ENCODE peak calls at places on chromosomes 1 and 21, in seven cellular contexts. O is heart left ventricle; P is IMR-90; G is PC-9; L is GM23248; W is right cardiac atrium; B is naive thymus-derived CD4-positive, alpha-beta T cell. H is an unnamed sample. For H3K4me1, the result is how much of the 10 kb centered on the place peaks cover.

GRCh38 chr1:167465751-167466150 is 52.6 kb downstream of the CD247 start:
- DNase-seq in O (no peak), P (no peak), G (no peak), L (no peak), W (no peak), B (no peak), H (no peak)

GRCh38 chr1:234624718-234625117 is 14.7 kb upstream of the IRF2BP2 start:
- DNase-seq in O (no peak), P (no peak), G (no peak), L (peak), W (no peak), B (no peak), H (no peak)

GRCh38 chr21:45080639-45081414 is 6.4 kb downstream of the ADARB1 start:
- DNase-seq in O (no peak), P (peak), G (no peak), L (peak), W (peak), B (no peak), H (peak)

GRCh38 chr1:91400133-91400725 is 4.4 kb downstream of the HFM1 start:
- DNase-seq in O (no peak), P (no peak), G (no peak), L (peak), W (peak), B (no peak), H (no peak)

GRCh38 chr1:1397839-1398523 is 1.2 kb downstream of the CCNL2 start:
- DNase-seq in O (no peak), P (peak), G (no peak), L (peak), W (peak), B (no peak), H (peak)

GRCh38 chr1:57017717-57018116 is 51.9 kb upstream of the C8B start:
- DNase-seq in O (no peak), P (no peak), G (no peak), L (peak), W (no peak), B (no peak), H (no peak)

GRCh38 chr1:247332215-247332900 is 691 bp upstream of the ZNF496 start:
- DNase-seq in O (peak), P (peak), G (no peak), L (peak), W (peak), B (peak), H (peak)

GRCh38 chr1:67850611-67851075 is 17.4 kb upstream of the GNG12 start:
- DNase-seq in O (peak), P (peak), G (peak), L (peak), W (peak), B (no peak), H (peak)

GRCh38 chr1:111707906-111708305 is 31.3 kb downstream of the INKA2 start:
- DNase-seq in O (no peak), P (peak), G (no peak), L (no peak), W (no peak), B (no peak), H (peak)

GRCh38 chr1:31335007-31335406 is 37.9 kb downstream of the FABP3 start:
- DNase-seq in O (no peak), P (peak), G (no peak), L (peak), W (no peak), B (no peak), H (peak)

GRCh38 chr21:33411949-33412430 is 8.8 kb downstream of the IFNGR2 start:
- DNase-seq in O (no peak), P (no peak), G (no peak), L (no peak), W (no peak), B (no peak), H (no peak)

GRCh38 chr1:24959623-24959975 is 29.5 kb upstream of the RUNX3 start:
- DNase-seq in O (no peak), P (no peak), G (no peak), L (no peak), W (no peak), B (no peak), H (no peak)

GRCh38 chr1:24958766-24959622 is 28.9 kb upstream of the RUNX3 start:
- DNase-seq in O (no peak), P (no peak), G (no peak), L (no peak), W (no peak), B (no peak), H (no peak)

GRCh38 chr1:24960071-24960801 is 30.2 kb upstream of the RUNX3 start:
- DNase-seq in O (no peak), P (no peak), G (no peak), L (no peak), W (no peak), B (no peak), H (no peak)

GRCh38 chr1:24957016-24957807 is 27.1 kb upstream of the RUNX3 start:
- DNase-seq in O (no peak), P (no peak), G (no peak), L (no peak), W (no peak), B (no peak), H (no peak)

GRCh38 chr1:24957808-24958752 is 28.0 kb upstream of the RUNX3 start:
- DNase-seq in O (no peak), P (no peak), G (no peak), L (no peak), W (no peak), B (no peak), H (no peak)
- H3K4me1 ChIP-seq in O (under half), P (under half), G (under half), L (under half), W (under half), B (under half), H (under half)

DNA sequence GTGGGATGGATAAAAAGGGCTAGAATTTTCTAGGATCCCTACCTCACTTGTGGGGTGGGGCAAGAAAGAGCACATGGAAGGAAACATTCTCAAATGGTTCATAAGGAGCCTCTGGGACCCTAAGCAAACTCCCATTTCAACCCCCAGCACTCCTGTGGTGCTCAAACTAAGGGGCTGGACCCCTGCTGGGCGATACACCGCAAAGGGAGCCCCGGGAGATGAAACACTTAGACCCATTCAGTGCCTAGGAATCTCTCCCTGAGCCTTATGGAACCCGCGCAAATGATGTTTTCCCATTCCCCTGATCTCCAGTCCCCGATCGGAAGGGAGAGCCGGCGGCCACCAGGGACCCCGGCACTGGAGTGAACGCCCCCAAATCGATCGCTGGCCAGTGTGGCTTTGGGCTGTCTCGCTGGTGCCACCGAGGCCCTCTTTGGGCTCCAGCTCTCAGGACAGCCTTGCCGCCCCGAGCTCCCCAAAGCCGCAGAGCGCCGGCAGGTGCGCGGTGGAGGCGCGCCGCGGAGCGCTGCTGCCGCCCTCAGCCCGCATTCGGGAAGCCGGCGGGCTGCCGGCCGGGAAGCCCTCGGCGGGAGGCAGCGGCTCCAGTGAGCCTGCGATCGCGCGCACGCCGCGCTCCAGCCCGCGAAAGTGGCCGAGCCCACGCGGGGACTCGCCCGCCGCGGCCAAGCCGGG is 1.2 kb downstream of the PLXNA2 start:
- DNase-seq in O (no peak), P (no peak), G (no peak), L (peak), W (no peak), B (peak), H (peak)
- H3K4me3 ChIP-seq in O (peak), P (peak), G (peak), L (peak), W (peak), B (peak), H (peak)

GRCh38 chr1:226708342-226708780 is 30.7 kb downstream of the ITPKB start:
- DNase-seq in O (no peak), P (peak), G (no peak), L (peak), W (no peak), B (no peak), H (peak)

GRCh38 chr1:226709942-226710341 is 29.1 kb downstream of the ITPKB start:
- DNase-seq in O (no peak), P (no peak), G (no peak), L (no peak), W (no peak), B (no peak), H (no peak)

GRCh38 chr1:226704169-226704921 is 34.7 kb downstream of the ITPKB start:
- DNase-seq in O (no peak), P (no peak), G (no peak), L (no peak), W (no peak), B (no peak), H (no peak)

GRCh38 chr1:226708967-226709396 is 30.1 kb downstream of the ITPKB start:
- DNase-seq in O (no peak), P (peak), G (no peak), L (peak), W (no peak), B (no peak), H (no peak)

DNA sequence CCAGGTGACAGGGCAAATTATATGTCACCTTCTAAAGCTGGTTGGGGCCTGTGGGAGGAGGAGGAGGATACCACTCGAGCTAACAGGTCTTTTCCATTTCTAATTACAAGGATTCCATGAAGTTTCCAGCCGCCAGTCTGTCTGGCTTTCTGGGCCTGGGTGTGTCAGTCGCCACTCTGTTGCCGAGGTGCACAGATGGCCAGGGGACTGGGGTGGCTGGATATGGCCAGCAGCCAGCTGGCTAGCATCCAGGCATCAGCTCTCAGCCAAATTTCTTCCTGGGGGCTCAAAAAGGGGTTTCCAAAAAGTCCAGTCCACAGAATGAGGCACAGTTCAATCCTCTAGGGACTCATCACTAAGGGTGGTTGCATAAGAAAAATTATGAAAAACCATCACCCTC is 32.4 kb downstream of the ITPKB start:
- DNase-seq in O (no peak), P (no peak), G (no peak), L (no peak), W (no peak), B (no peak), H (no peak)
- H3K4me1 ChIP-seq in O (under half), P (under half), G (under half), L (under half), W (under half), B (under half), H (under half)

DNA sequence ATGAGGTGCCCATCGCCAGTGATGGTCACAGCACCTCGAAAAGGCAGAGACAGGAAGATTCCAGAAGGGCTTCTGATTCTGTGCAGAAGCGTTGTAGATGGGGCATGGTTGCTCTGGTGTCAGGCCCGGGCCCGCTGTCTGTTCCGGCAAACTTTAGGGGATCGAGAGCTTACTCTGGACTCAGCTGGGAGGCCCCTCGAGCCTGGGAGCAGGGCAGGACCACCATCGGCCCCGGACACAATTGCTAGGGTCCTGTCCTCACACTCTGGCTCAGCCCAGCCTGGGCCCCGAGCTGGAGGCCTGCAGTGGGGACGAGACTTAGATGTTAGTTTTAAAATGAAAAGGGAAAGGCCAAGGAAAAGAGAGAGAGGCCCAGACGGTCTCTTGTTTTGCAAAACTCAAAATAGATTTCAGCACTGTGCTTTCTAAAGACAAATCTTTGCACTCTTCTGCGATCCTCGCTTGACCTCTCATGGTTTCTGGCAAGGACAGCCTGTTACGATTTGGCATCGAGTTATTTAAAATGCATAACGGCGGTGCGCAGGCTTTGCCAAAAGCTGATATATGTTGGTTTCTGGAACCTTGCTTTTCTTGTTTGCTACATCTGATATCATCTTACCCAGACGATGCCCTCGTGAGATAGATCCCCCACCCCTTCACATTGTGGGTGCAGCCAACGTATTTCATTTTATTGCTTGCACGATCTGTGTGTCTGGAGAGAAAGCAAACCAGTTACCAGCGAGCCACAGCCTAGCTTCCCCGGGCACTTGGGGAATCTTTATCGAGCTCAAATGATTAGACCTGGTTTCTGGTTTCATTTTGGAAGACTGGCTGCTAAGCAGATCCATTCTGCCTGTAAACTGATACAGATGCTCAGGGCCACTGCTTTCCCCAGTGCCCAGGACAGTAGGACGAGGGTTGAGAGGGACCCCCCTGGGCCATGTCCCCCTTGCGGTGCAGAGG is 58.0 kb downstream of the PRDM16 start:
- DNase-seq in O (no peak), P (no peak), G (no peak), L (no peak), W (no peak), B (no peak), H (peak)
- H3K4me3 ChIP-seq in O (no peak), P (no peak), G (no peak), L (no peak), W (no peak), B (no peak), H (peak)

GRCh38 chr1:107277022-107277421 is 136.2 kb downstream of the NTNG1 start:
- DNase-seq in O (no peak), P (peak), G (no peak), L (peak), W (no peak), B (no peak), H (peak)
- H3K4me1 ChIP-seq in O (under half), P (under half), G (under half), L (under half), W (under half), B (under half), H (under half)

GRCh38 chr1:183841550-183841949 is 36.6 kb downstream of the RGL1 start:
- DNase-seq in O (no peak), P (peak), G (no peak), L (peak), W (no peak), B (no peak), H (peak)

GRCh38 chr1:183841950-183842816 is 37.3 kb downstream of the RGL1 start:
- DNase-seq in O (peak), P (peak), G (no peak), L (peak), W (peak), B (no peak), H (peak)

GRCh38 chr1:183840140-183840539 is 35.2 kb downstream of the RGL1 start:
- DNase-seq in O (no peak), P (peak), G (no peak), L (peak), W (no peak), B (no peak), H (peak)

GRCh38 chr1:183844806-183845205 is 39.9 kb downstream of the RGL1 start:
- DNase-seq in O (no peak), P (no peak), G (no peak), L (no peak), W (no peak), B (no peak), H (no peak)

DNA sequence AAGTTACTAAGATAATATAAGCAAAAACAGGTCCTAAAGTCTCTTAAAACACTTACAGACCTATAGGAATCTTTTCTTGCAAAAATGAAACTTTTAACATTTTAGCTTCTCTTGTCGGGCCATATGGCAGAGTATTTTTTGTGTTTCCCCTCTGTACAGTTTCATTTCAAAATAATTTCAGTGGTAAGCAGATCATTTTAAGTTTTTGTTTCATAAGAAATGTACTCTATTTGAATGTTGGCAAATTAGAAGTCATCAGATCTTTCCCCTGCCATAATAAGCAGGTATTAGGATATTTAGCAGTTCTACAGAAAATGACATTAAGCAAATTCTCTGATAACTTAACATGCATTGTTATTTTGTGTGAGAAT is 37.9 kb downstream of the RGL1 start:
- DNase-seq in O (no peak), P (no peak), G (no peak), L (no peak), W (no peak), B (no peak), H (no peak)
- H3K4me3 ChIP-seq in O (no peak), P (no peak), G (no peak), L (peak), W (peak), B (no peak), H (peak)

DNA sequence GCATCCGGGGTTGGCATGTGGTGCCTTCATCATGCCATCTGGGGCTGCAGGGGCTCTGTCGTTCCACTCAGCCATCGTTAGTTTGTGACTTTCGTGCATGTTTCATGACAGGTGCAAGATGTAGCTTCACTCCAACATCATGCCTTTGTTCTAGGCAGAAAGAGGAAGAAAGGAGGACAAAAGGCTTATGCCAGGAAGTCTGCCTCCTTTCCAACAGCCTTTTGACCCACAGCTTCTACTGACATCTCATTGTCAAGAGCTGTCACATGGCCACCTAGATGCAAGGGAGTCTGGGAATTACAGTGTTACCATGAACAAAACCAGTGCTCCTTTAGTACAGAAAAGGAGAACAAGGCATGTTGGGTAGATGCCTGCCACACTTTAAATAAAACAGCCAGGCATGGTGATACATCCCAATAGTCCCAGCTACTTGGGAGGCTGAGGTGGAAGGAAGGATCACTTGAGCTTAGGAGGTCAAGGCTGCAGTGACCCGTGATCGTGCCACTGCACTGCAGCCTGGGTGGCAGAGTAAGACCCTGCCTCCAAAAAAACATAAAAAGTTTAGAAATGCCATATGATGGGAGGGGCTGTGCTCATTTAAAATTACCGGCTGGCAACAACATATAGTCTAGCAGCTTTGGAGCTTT is 7.3 kb downstream of the DOP1B start:
- DNase-seq in O (no peak), P (no peak), G (no peak), L (no peak), W (no peak), B (no peak), H (no peak)
- H3K4me1 ChIP-seq in O (under half), P (under half), G (under half), L (under half), W (under half), B (under half), H (under half)

DNA sequence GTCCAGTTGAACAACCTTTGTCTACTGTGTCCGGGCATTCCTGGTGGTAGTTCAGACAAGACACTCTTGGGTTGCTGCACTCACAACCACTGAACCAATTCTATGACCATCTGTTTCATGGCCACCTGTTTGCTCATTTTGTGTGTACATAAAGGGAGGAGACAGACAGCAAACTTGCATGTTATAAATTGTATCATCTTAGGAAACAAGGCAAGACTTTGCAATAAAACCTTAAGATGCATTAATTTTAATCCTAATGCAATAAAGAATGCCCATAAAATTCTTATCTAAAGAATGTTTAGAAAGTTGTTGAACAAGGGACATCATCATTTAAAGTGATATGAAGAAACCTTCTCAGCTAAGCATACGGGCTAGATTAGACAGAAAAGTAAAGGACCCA is 34.8 kb downstream of the ADAM30 start:
- DNase-seq in O (no peak), P (no peak), G (no peak), L (no peak), W (no peak), B (no peak), H (no peak)
- H3K4me3 ChIP-seq in O (no peak), P (no peak), G (no peak), L (no peak), W (no peak), B (no peak), H (no peak)

H was measured in adipocyte.